ENCODE peak calls at places on chromosomes 3 and 15, in eight cellular contexts. Y is pancreas, B is Peyer's patch, T is LNCaP clone FGC, W is BE2C, K is BJ, E is cardiac fibroblast, P is activated B cell treated with CpG ODN at 0.5 μM for 24 hours. H is an unnamed sample.
A peak's percentile ranks its signal among the peaks of the same experiment; 100 is the strongest.

GRCh38 chr3:18772699-18773305 is 347.7 kb upstream of the SATB1 start:
- DNase-seq in Y (no peak), B (no peak), T (no peak), W (no peak), K (no peak), E (no peak), P (no peak), H (no peak)

GRCh38 chr3:114450008-114450596 is 156.3 kb downstream of the TIGIT start:
- DNase-seq in Y (no peak), B (no peak), T (no peak), W (no peak), K (no peak), E (no peak), P (no peak), H (no peak)

GRCh38 chr15:82952156-82953081 is at the start of gene HOMER2:
- DNase-seq in Y (peak; percentile 95), B (no peak), T (no peak), W (peak; percentile 71), K (no peak), E (no peak), P (peak; percentile 26), H (peak; percentile 71)

GRCh38 chr15:98778263-98778959 is 130.1 kb downstream of the IGF1R start:
- DNase-seq in Y (no peak), B (no peak), T (no peak), W (no peak), K (no peak), E (no peak), P (no peak), H (no peak)

GRCh38 chr3:66047321-66048050 is 8.8 kb upstream of the MAGI1 start:
- DNase-seq in Y (no peak), B (no peak), T (no peak), W (no peak), K (peak; percentile 79), E (peak; percentile 87), P (no peak), H (no peak)

GRCh38 chr15:45522931-45523331 is 376 bp upstream of the SLC30A4 start:
- DNase-seq in Y (no peak), B (no peak), T (peak; percentile 80), W (no peak), K (no peak), E (peak; percentile 43), P (no peak), H (peak; percentile 71)

GRCh38 chr15:25862469-25863066 is 559 bp downstream of the ATP10A start:
- DNase-seq in Y (no peak), B (no peak), T (peak; percentile 71), W (no peak), K (no peak), E (peak; percentile 41), P (no peak), H (peak; percentile 20)

GRCh38 chr15:99226802-99227201 is 22.6 kb downstream of the TTC23 start:
- DNase-seq in Y (no peak), B (no peak), T (no peak), W (no peak), K (no peak), E (no peak), P (no peak), H (no peak)

GRCh38 chr3:72997421-72997961 is 880 bp downstream of the PPP4R2 start:
- DNase-seq in Y (no peak), B (peak; percentile 18), T (no peak), W (peak; percentile 44), K (no peak), E (peak; percentile 76), P (peak; percentile 19), H (peak; percentile 18)

GRCh38 chr3:58693929-58694850 is 27.6 kb upstream of the FAM3D start:
- DNase-seq in Y (no peak), B (no peak), T (no peak), W (no peak), K (no peak), E (no peak), P (no peak), H (no peak)

GRCh38 chr3:5006755-5007202 is 27.5 kb downstream of the BHLHE40 start:
- DNase-seq in Y (no peak), B (peak; percentile 64), T (no peak), W (no peak), K (no peak), E (peak; percentile 32), P (peak; percentile 58), H (no peak)

GRCh38 chr3:46860381-46861292 is 2.6 kb downstream of the MYL3 start:
- DNase-seq in Y (peak; percentile 61), B (no peak), T (no peak), W (peak; percentile 53), K (no peak), E (no peak), P (peak; percentile 15), H (peak; percentile 61)

GRCh38 chr3:196640501-196640968 is 1.0 kb downstream of the NRROS start:
- DNase-seq in Y (peak; percentile 31), B (peak; percentile 34), T (no peak), W (no peak), K (no peak), E (no peak), P (no peak), H (no peak)

GRCh38 chr3:27119639-27120038 is 249.5 kb downstream of the NEK10 start:
- DNase-seq in Y (no peak), B (no peak), T (no peak), W (no peak), K (no peak), E (no peak), P (no peak), H (no peak)

GRCh38 chr3:47636225-47636624 is 57.6 kb upstream of the CSPG5 start:
- DNase-seq in Y (no peak), B (no peak), T (no peak), W (no peak), K (no peak), E (no peak), P (no peak), H (no peak)

GRCh38 chr3:188164248-188164687 is 10.3 kb downstream of the LPP start:
- DNase-seq in Y (no peak), B (no peak), T (peak; percentile 93), W (no peak), K (no peak), E (no peak), P (no peak), H (no peak)

GRCh38 chr3:150544040-150544439 is 2.3 kb downstream of the SERP1 start:
- DNase-seq in Y (no peak), B (no peak), T (no peak), W (no peak), K (peak; percentile 49), E (peak; percentile 69), P (no peak), H (no peak)

GRCh38 chr3:53051929-53052328 is 6.1 kb upstream of the SFMBT1 start:
- DNase-seq in Y (no peak), B (no peak), T (no peak), W (no peak), K (no peak), E (no peak), P (no peak), H (no peak)

GRCh38 chr3:53056442-53056841 is 10.6 kb upstream of the SFMBT1 start:
- DNase-seq in Y (no peak), B (no peak), T (no peak), W (no peak), K (no peak), E (peak; percentile 16), P (no peak), H (no peak)
- TF ChIP-seq CTCF in Y (no peak), B (peak; percentile 7), T (no peak), W (peak; percentile 30), K (peak; percentile 41), E (peak; percentile 44), P (no peak), H (no peak)

GRCh38 chr3:11095932-11096265 is 58.4 kb upstream of the HRH1 start:
- DNase-seq in Y (no peak), B (no peak), T (no peak), W (no peak), K (no peak), E (peak; percentile 46), P (no peak), H (no peak)
- TF ChIP-seq CTCF in Y (no peak), B (no peak), T (no peak), W (no peak), K (peak; percentile 21), E (peak; percentile 37), P (no peak), H (no peak)

GRCh38 chr3:194300392-194300758 is 50.8 kb downstream of the CPN2 start:
- DNase-seq in Y (no peak), B (no peak), T (no peak), W (peak; percentile 91), K (no peak), E (peak; percentile 34), P (no peak), H (peak; percentile 63)
- TF ChIP-seq CTCF in Y (no peak), B (no peak), T (no peak), W (peak; percentile 42), K (peak; percentile 3), E (peak; percentile 7), P (no peak), H (no peak)

DNA sequence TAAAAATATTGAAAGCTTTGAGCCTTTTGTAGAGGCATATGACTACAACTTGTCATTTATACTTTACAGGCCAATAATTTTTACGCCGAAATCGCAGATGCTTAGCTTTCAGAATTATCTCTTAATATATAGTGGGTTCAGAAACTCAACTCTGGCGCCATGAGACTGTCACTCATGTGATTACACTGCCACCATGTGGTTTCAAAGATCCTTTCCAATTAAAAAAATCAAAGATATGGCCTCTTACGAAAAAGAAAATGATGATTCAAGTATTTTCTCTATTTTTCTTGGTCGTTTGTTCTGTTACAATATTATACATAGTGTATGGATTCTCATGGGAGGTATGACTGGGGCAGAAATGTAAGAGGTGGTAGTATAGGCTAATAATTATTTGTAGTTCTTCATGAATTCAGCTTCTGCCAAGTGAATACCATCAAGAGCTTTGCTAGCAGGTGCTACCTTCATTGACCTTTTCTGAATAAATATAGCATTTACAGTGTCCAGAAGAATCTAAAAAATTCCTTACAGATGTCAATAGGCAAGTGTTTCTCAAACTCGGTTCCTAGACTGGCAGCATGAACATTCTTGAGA is 751.7 kb upstream of the GOLIM4 start:
- DNase-seq in Y (no peak), B (no peak), T (no peak), W (peak; percentile 8), K (no peak), E (peak; percentile 71), P (no peak), H (peak; percentile 12)
- TF ChIP-seq CTCF in Y (peak; percentile 40), B (peak; percentile 75), T (peak; percentile 68), W (peak; percentile 67), K (peak; percentile 63), E (peak; percentile 49), P (no peak), H (peak; percentile 57)

GRCh38 chr15:52568569-52569243 is at the start of gene ARPP19:
- DNase-seq in Y (peak; percentile 90), B (peak; percentile 91), T (peak; percentile 83), W (peak; percentile 94), K (peak; percentile 51), E (peak; percentile 94), P (peak; percentile 82), H (peak; percentile 91)
- TF ChIP-seq CTCF in Y (no peak), B (peak; percentile 28), T (peak; percentile 40), W (peak; percentile 8), K (peak; percentile 14), E (no peak), P (no peak), H (no peak)